ENCODE peak calls at places on chromosomes 3 and 15, in five cellular contexts. S is esophagus squamous epithelium, P is tibial artery, O is neural progenitor cell, M is DND-41. Z is an unnamed sample.

GRCh38 chr15:76346666-76347506 is 10.3 kb downstream of the ISL2 start:
- DNase-seq in S (no peak), P (no peak), O (peak), M (no peak), Z (no peak)

GRCh38 chr3:30649572-30650310 is 43.3 kb downstream of the TGFBR2 start:
- DNase-seq in S (no peak), P (no peak), O (no peak), M (no peak), Z (no peak)

GRCh38 chr15:56249080-56249479 is 5.4 kb upstream of the RFX7 start:
- DNase-seq in S (no peak), P (no peak), O (peak), M (no peak), Z (no peak)

GRCh38 chr3:171446801-171447578 is 13.2 kb downstream of the TNIK start:
- DNase-seq in S (no peak), P (no peak), O (no peak), M (no peak), Z (no peak)

GRCh38 chr3:142027295-142027694 is 122.0 kb downstream of the TFDP2 start:
- DNase-seq in S (no peak), P (no peak), O (peak), M (peak), Z (no peak)

GRCh38 chr3:10173926-10174435 is 9.3 kb downstream of the IRAK2 start:
- DNase-seq in S (no peak), P (peak), O (no peak), M (no peak), Z (no peak)

GRCh38 chr3:14360123-14360881 is 42.1 kb upstream of the SLC6A6 start:
- DNase-seq in S (no peak), P (no peak), O (no peak), M (no peak), Z (no peak)

GRCh38 chr3:114660124-114660523 is 366.3 kb downstream of the TIGIT start:
- DNase-seq in S (no peak), P (no peak), O (peak), M (no peak), Z (no peak)

GRCh38 chr3:15645740-15646490 is 44.4 kb downstream of the BTD start:
- DNase-seq in S (no peak), P (no peak), O (no peak), M (no peak), Z (no peak)

GRCh38 chr3:64141476-64141875 is 83.8 kb downstream of the PRICKLE2 start:
- DNase-seq in S (no peak), P (no peak), O (no peak), M (no peak), Z (no peak)

GRCh38 chr3:72274511-72275295 is 489.8 kb upstream of the PROK2 start:
- DNase-seq in S (no peak), P (peak), O (no peak), M (peak), Z (no peak)

GRCh38 chr3:50221413-50222168 is 14.4 kb upstream of the GNAI2 start:
- DNase-seq in S (no peak), P (no peak), O (peak), M (no peak), Z (peak)

GRCh38 chr3:172697558-172697957 is 13.3 kb downstream of the NCEH1 start:
- DNase-seq in S (no peak), P (no peak), O (no peak), M (no peak), Z (no peak)

GRCh38 chr3:61571516-61572336 is 10.4 kb downstream of the PTPRG start:
- DNase-seq in S (no peak), P (peak), O (no peak), M (no peak), Z (no peak)

DNA sequence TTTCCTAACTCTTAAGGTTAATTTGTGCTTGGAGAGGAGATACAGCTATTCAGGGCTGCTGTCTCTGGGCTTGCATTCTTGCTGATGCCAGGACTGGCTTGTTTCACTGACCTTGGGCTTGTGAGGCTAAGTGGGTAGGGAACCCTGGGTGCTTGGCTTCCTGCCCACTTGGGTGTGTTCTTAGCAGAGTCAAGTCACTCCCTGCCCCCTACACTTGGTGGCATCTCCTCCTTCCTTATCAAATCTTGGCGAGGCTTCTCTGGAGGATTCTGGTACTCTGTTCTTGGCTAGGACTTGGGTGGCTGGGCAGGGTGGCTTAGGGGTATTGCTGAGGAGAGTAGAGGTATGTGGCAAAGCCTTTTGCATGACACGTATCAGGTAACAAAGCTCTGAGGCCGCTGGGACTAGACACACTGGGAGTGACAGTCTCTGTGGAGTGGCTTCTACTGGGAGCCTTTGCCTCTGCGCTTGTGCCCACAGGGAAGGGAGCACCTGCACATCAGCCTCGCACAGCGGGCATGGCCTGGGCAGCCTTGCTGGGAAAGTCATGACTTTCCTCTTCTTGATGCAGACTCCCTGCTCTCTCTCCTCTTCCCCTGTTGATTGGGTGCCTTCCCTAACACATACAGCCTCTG is 41.8 kb downstream of the CHCHD6 start:
- DNase-seq in S (no peak), P (no peak), O (no peak), M (no peak), Z (no peak)
- TF ChIP-seq CTCF in S (no peak), P (no peak), O (no peak), M (no peak), Z (no peak)

GRCh38 chr15:26864664-26865191 is 2.1 kb upstream of the GABRA5 start:
- DNase-seq in S (no peak), P (no peak), O (peak), M (peak), Z (peak)
- TF ChIP-seq CTCF in S (peak), P (peak), O (peak), M (peak), Z (peak)

GRCh38 chr15:48963524-48964113 is at the start of gene SHC4:
- DNase-seq in S (no peak), P (peak), O (peak), M (no peak), Z (peak)
- TF ChIP-seq CTCF in S (no peak), P (no peak), O (peak), M (no peak), Z (no peak)

GRCh38 chr15:84748274-84749110 is at the start of gene ZNF592:
- DNase-seq in S (no peak), P (peak), O (peak), M (peak), Z (peak)
- TF ChIP-seq CTCF in S (peak), P (no peak), O (no peak), M (peak), Z (no peak)

DNA sequence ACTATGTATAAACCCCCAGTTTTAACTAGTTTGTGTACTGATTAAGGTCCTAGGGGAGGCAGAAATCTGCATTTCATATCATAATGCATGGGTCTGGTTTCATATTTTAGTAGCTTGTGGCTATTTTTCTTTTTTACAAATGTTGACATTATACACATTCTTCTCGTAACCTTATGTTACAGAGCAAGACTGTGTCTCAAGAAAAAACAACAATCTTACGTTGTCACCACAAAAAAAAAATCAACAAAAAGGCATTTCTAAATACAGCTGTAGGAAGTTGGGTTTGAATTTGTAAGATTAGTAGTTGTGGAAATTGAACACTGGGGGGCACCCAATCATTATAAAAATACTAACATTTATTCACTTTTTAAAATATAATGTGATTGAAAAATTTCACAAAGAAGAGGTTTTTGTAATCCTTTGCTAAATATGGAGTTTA is 17.9 kb downstream of the SERP1 start:
- DNase-seq in S (no peak), P (no peak), O (no peak), M (no peak), Z (no peak)
- TF ChIP-seq CTCF in S (peak), P (peak), O (peak), M (peak), Z (peak)

GRCh38 chr3:45178131-45179023 is 32.2 kb upstream of the CDCP1 start:
- DNase-seq in S (no peak), P (no peak), O (no peak), M (no peak), Z (no peak)
- TF ChIP-seq CTCF in S (no peak), P (no peak), O (no peak), M (no peak), Z (no peak)

GRCh38 chr3:46681387-46681786 is 12.1 kb downstream of the ALS2CL start:
- DNase-seq in S (no peak), P (no peak), O (no peak), M (no peak), Z (no peak)

GRCh38 chr3:46684881-46685280 is 8.6 kb downstream of the ALS2CL start:
- DNase-seq in S (no peak), P (no peak), O (no peak), M (no peak), Z (no peak)

GRCh38 chr3:46682156-46682555 is 11.3 kb downstream of the ALS2CL start:
- DNase-seq in S (no peak), P (no peak), O (no peak), M (no peak), Z (no peak)

GRCh38 chr3:46682974-46683373 is 10.5 kb downstream of the ALS2CL start:
- DNase-seq in S (no peak), P (no peak), O (no peak), M (no peak), Z (no peak)

GRCh38 chr3:46685446-46685845 is 8.0 kb downstream of the ALS2CL start:
- DNase-seq in S (no peak), P (no peak), O (no peak), M (no peak), Z (no peak)
- TF ChIP-seq CTCF in S (no peak), P (no peak), O (no peak), M (peak), Z (no peak)

DNA sequence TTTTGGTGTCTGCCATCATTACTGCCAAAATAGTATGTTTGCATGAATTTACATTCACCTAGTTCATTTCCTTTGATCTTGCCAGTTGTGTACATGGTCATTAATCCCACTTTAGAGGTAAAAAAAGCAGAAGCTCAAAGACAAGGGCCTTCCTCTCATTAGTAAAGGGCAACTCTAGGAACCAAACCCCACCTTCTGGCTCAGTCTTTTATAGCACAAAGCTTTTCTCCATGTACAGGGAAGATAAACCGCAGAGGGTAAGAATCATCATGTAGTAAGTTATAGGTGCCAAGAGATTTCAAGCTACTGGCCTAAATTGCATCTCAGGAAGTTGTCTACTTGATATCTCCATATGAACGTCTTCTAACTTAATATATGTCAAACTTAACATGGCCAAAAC is 19.3 kb upstream of the SPG21 start:
- DNase-seq in S (no peak), P (no peak), O (no peak), M (no peak), Z (no peak)
- TF ChIP-seq CTCF in S (no peak), P (no peak), O (peak), M (peak), Z (no peak)

GRCh38 chr3:52299247-52299657 is 11.6 kb downstream of the GLYCTK start:
- DNase-seq in S (no peak), P (no peak), O (peak), M (no peak), Z (no peak)

GRCh38 chr3:52298147-52299098 is 10.8 kb downstream of the GLYCTK start:
- DNase-seq in S (no peak), P (no peak), O (peak), M (no peak), Z (no peak)

GRCh38 chr3:52297242-52298146 is 9.9 kb downstream of the GLYCTK start:
- DNase-seq in S (no peak), P (no peak), O (no peak), M (no peak), Z (no peak)

GRCh38 chr3:52301042-52301441 is 13.4 kb downstream of the GLYCTK start:
- DNase-seq in S (no peak), P (no peak), O (no peak), M (no peak), Z (no peak)

GRCh38 chr3:52299815-52300611 is 12.4 kb downstream of the GLYCTK start:
- DNase-seq in S (no peak), P (no peak), O (peak), M (no peak), Z (no peak)
- TF ChIP-seq CTCF in S (no peak), P (no peak), O (peak), M (no peak), Z (no peak)

GRCh38 chr3:43958005-43958770 is 267.4 kb downstream of the ABHD5 start:
- DNase-seq in S (no peak), P (no peak), O (no peak), M (no peak), Z (no peak)

GRCh38 chr3:43958973-43959372 is 268.2 kb downstream of the ABHD5 start:
- DNase-seq in S (no peak), P (no peak), O (no peak), M (no peak), Z (no peak)

GRCh38 chr3:43959498-43960447 is 269.0 kb downstream of the ABHD5 start:
- DNase-seq in S (no peak), P (no peak), O (peak), M (no peak), Z (no peak)

GRCh38 chr3:43962043-43962442 is 271.3 kb downstream of the ABHD5 start:
- DNase-seq in S (no peak), P (no peak), O (no peak), M (no peak), Z (no peak)

GRCh38 chr3:43960448-43960840 is 269.7 kb downstream of the ABHD5 start:
- DNase-seq in S (no peak), P (no peak), O (no peak), M (no peak), Z (no peak)
- TF ChIP-seq CTCF in S (no peak), P (no peak), O (no peak), M (no peak), Z (no peak)

Z was measured in activated CD8-positive, alpha-beta T cell treated with anti-CD3 and anti-CD28 coated beads for 36 hours.